ENCODE peak calls at places on chromosome 2, in five cellular contexts. G is lower lobe of right lung; M is CD8-positive, alpha-beta T cell; X is mammary epithelial cell; E is GM23248. V is an unnamed sample. For H3K36me3, the result is how much of the 10 kb centered on the place peaks cover.

GRCh38 chr2:241064008-241064801 is 37.9 kb downstream of the MTERF4 start:
- DNase-seq in E (no peak), X (peak), M (peak), G (peak), V (no peak)

GRCh38 chr2:9538000-9538507 is 17.6 kb downstream of the ADAM17 start:
- DNase-seq in X (peak), M (no peak), E (peak), G (no peak), V (no peak)

GRCh38 chr2:163312723-163313122 is 423.1 kb downstream of the FIGN start:
- DNase-seq in E (no peak), X (no peak), G (no peak), M (no peak), V (no peak)

GRCh38 chr2:44107974-44108373 is 60.7 kb upstream of the PPM1B start:
- DNase-seq in M (no peak), E (peak), G (no peak), X (no peak), V (no peak)

GRCh38 chr2:199460101-199460671 is 2.4 kb upstream of the SATB2 start:
- DNase-seq in X (peak), G (no peak), E (peak), M (no peak), V (no peak)

GRCh38 chr2:203741566-203741965 is 35.1 kb downstream of the CD28 start:
- DNase-seq in E (no peak), G (no peak), X (no peak), M (no peak), V (no peak)

GRCh38 chr2:33210626-33211025 is 263.9 kb downstream of the LTBP1 start:
- DNase-seq in X (peak), G (no peak), E (peak), M (no peak), V (peak)

GRCh38 chr2:113124181-113124961 is 3.0 kb upstream of the IL1RN start:
- DNase-seq in E (peak), M (no peak), X (peak), G (no peak), V (peak)

GRCh38 chr2:30476636-30477035 is 29.6 kb downstream of the LCLAT1 start:
- DNase-seq in G (no peak), E (no peak), M (no peak), X (no peak), V (no peak)

GRCh38 chr2:179842498-179843153 is 18.8 kb downstream of the ZNF385B start:
- DNase-seq in M (no peak), E (peak), X (no peak), G (no peak), V (peak)

GRCh38 chr2:105887246-105887645 is 142.5 kb downstream of the NCK2 start:
- DNase-seq in M (no peak), X (no peak), E (no peak), G (no peak), V (peak)

GRCh38 chr2:171807130-171807529 is 86.9 kb downstream of the SLC25A12 start:
- DNase-seq in G (no peak), M (no peak), X (peak), E (no peak), V (peak)

GRCh38 chr2:83584674-83585073 is 874.4 kb downstream of the SUCLG1 start:
- DNase-seq in X (no peak), G (no peak), E (peak), M (no peak), V (peak)

GRCh38 chr2:36889782-36890181 is 76.6 kb downstream of the STRN start:
- DNase-seq in E (peak), X (peak), M (no peak), G (no peak), V (peak)

GRCh38 chr2:159564081-159564480 is 52.3 kb downstream of the BAZ2B start:
- DNase-seq in E (peak), M (no peak), X (no peak), G (no peak), V (peak)

DNA sequence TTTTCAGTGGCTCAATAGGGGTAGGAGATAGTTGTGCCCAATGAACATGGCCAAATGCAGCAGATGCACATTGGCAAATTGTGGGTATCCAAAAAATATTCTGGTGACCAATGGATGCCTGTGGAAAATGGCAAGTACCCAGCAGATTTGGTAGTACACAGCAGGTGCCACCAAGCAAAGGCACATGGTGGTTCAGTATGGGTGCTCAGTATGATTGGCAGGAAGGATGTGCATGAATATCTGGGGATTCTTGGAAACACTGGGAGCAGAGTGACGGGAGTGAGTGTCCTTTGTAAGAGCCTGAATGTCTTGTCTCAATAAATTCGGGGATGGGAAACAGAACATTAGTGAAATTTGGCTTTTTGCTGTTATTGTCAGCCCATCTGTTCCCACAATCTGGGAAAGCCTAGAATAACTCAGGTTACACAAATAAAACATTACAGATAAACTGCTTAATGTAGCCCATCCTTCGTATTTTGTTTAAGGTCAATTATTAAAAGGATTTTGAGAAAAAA is 36.8 kb upstream of the ACADL start:
- DNase-seq in G (no peak), E (no peak), X (no peak), M (no peak), V (no peak)
- H3K36me3 ChIP-seq in G (under half), E (under half), X (under half), M (under half), V (under half)

GRCh38 chr2:62014102-62014501 is 108.6 kb downstream of the COMMD1 start:
- DNase-seq in G (no peak), X (no peak), M (no peak), E (peak), V (peak)
- H3K27ac ChIP-seq in G (no peak), X (no peak), M (no peak), E (no peak), V (no peak)

GRCh38 chr2:110674620-110675555 is 3.0 kb downstream of the BUB1 start:
- DNase-seq in E (peak), X (peak), G (peak), M (no peak), V (peak)
- H3K36me3 ChIP-seq in E (under half), X (under half), G (under half), M (under half), V (under half)

DNA sequence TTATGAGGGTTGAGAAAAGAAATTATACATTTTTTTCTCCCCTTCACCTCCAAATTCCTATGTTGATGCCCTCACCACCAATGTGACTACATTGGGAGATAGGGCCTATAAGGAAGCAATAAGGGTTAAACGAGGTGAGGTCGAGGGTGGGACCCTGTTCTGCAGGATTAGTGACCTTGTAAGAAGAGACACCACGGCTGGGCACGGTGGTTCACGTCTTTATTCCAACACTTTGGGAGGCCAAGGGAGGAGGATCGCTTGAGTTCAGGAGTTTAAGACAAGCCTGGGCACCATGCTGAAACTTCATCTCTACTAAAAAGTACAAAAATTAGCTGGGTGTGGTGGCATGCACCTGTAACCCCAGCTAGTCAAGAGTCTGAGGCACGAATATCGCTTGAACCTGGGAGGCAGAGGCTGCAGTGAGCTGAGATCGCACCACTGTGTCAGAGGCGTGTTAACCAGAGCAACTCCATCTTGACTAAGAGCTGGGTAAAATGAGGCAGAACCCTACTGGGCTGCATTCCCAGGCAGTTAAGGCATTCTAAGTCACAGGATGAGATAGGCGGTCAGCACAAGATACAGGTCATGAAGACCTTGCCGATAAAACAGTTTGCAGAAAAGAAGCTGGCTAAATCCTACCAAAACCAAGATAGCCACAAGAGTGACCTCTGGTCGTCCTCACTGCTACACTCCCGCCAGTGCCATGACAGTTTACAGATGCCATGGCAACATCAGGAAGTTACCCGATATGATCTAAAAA is 76.9 kb downstream of the NCAPH start:
- DNase-seq in G (no peak), M (no peak), X (no peak), E (no peak), V (no peak)
- H3K27ac ChIP-seq in G (peak), M (no peak), X (no peak), E (no peak), V (no peak)

GRCh38 chr2:238169021-238169707 is 10.4 kb downstream of the ERFE start:
- DNase-seq in M (no peak), G (no peak), X (peak), E (peak), V (peak)

GRCh38 chr2:238167344-238167715 is 8.6 kb downstream of the ERFE start:
- DNase-seq in E (no peak), G (no peak), M (no peak), X (no peak), V (no peak)

GRCh38 chr2:238167761-238168160 is 9.0 kb downstream of the ERFE start:
- DNase-seq in E (peak), G (no peak), M (no peak), X (no peak), V (no peak)

GRCh38 chr2:238169708-238170251 is 11.0 kb downstream of the ERFE start:
- DNase-seq in M (no peak), E (peak), X (peak), G (no peak), V (peak)

GRCh38 chr2:238168196-238168815 is 9.5 kb downstream of the ERFE start:
- DNase-seq in X (no peak), E (no peak), M (no peak), G (no peak), V (no peak)
- H3K36me3 ChIP-seq in X (under half), E (under half), M (under half), G (half or more), V (under half)

GRCh38 chr2:64818650-64819032 is 164.9 kb upstream of the SERTAD2 start:
- DNase-seq in X (no peak), G (no peak), M (no peak), E (no peak), V (no peak)
- H3K27ac ChIP-seq in X (no peak), G (no peak), M (no peak), E (no peak), V (no peak)